ENCODE peak calls at places on chromosomes 12 and 14, in six cellular contexts. C, F, W, R, N and I are unnamed samples.

GRCh38 chr12:5565933-5566632 is 134.2 kb downstream of the NTF3 start:
- DNase-seq in C (no peak), F (no peak), W (no peak), R (no peak), N (no peak), I (no peak)

GRCh38 chr12:49260165-49260564 is 4.7 kb upstream of the TUBA1C start:
- DNase-seq in C (no peak), F (no peak), W (no peak), R (peak), N (peak), I (no peak)

GRCh38 chr14:93974833-93975232 is 1.5 kb downstream of the ASB2 start:
- DNase-seq in C (peak), F (no peak), W (no peak), R (no peak), N (no peak), I (no peak)

GRCh38 chr12:38954119-38954746 is 48.8 kb upstream of the CPNE8 start:
- DNase-seq in C (no peak), F (no peak), W (no peak), R (no peak), N (no peak), I (no peak)

GRCh38 chr12:32548691-32549412 is 130.2 kb upstream of the DNM1L start:
- DNase-seq in C (no peak), F (peak), W (peak), R (peak), N (peak), I (no peak)

GRCh38 chr14:92655372-92655771 is 93.1 kb downstream of the LGMN start:
- DNase-seq in C (no peak), F (no peak), W (no peak), R (no peak), N (no peak), I (no peak)

GRCh38 chr12:131226345-131227265 is 272.9 kb downstream of the ADGRD1 start:
- DNase-seq in C (no peak), F (no peak), W (no peak), R (no peak), N (no peak), I (no peak)

GRCh38 chr12:67541625-67541991 is 106.9 kb upstream of the DYRK2 start:
- DNase-seq in C (no peak), F (no peak), W (no peak), R (peak), N (no peak), I (no peak)

GRCh38 chr12:47881826-47882427 is 22.9 kb downstream of the VDR start:
- DNase-seq in C (peak), F (no peak), W (peak), R (peak), N (peak), I (no peak)

GRCh38 chr14:54703082-54703481 is 136.2 kb downstream of the SAMD4A start:
- DNase-seq in C (no peak), F (no peak), W (no peak), R (no peak), N (no peak), I (no peak)

GRCh38 chr12:113162102-113163029 is 12.8 kb downstream of the CFAP73 start:
- DNase-seq in C (no peak), F (no peak), W (no peak), R (no peak), N (peak), I (no peak)

GRCh38 chr12:27014859-27015729 is 910 bp upstream of the TM7SF3 start:
- DNase-seq in C (no peak), F (no peak), W (no peak), R (no peak), N (no peak), I (no peak)

GRCh38 chr12:27013606-27014084 is 539 bp downstream of the TM7SF3 start:
- DNase-seq in C (no peak), F (no peak), W (no peak), R (peak), N (peak), I (no peak)

GRCh38 chr12:27018071-27018470 is 3.9 kb upstream of the TM7SF3 start:
- DNase-seq in C (no peak), F (no peak), W (no peak), R (no peak), N (no peak), I (no peak)

GRCh38 chr12:27014085-27014858 is at the start of gene TM7SF3:
- DNase-seq in C (peak), F (peak), W (peak), R (peak), N (peak), I (peak)

GRCh38 chr12:27015730-27016076 is 1.5 kb upstream of the TM7SF3 start:
- DNase-seq in C (no peak), F (no peak), W (no peak), R (peak), N (peak), I (peak)
- TF ChIP-seq CTCF in C (peak), F (peak), W (peak), R (peak), N (no peak), I (peak)

DNA sequence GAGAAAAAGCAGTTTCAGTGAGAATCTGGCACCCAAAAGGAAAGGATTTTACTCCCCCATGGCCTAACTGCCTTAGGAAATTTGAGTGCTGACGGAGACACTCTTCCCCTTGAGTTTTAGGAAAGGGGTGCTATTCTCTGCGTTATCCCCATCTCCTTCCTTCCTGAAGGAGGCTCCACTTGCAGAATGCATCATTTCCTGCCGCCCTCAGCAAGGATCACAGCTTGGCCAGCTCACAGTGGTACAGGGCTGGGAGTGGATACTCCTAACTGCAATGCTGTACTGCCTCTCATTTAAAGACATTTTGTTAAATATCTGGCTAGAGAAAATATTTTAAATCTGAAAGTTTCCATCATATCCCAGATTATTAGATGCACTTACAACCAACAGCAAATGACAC is 33.0 kb downstream of the RDH12 start:
- DNase-seq in C (no peak), F (no peak), W (no peak), R (no peak), N (no peak), I (no peak)
- TF ChIP-seq CTCF in C (no peak), F (no peak), W (no peak), R (no peak), N (peak), I (no peak)

GRCh38 chr12:96063046-96063445 is 27.7 kb upstream of the LTA4H start:
- DNase-seq in C (no peak), F (no peak), W (no peak), R (no peak), N (peak), I (no peak)
- TF ChIP-seq CTCF in C (peak), F (no peak), W (no peak), R (peak), N (peak), I (no peak)

DNA sequence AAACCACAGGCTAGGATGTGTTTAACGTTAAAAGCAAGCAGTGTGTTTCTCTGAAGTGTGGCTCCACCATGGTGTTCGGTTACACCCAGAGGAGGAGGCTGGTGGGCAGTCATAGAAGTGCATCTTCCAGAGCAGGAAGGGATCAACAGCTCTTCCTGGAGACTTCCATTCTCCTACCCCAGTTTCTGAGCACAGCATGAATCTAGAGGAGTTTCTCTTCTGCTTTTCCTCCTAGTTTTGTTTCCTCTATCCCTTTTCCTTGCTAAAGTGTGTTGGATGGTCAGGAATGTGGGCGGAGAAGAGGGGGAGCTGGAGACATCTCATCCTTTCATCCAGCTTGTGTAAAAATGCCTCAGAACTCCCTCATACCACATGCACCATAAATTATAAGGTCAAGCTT is 3.8 kb upstream of the CKAP4 start:
- DNase-seq in C (no peak), F (no peak), W (peak), R (no peak), N (peak), I (no peak)
- TF ChIP-seq CTCF in C (no peak), F (no peak), W (no peak), R (no peak), N (peak), I (no peak)

DNA sequence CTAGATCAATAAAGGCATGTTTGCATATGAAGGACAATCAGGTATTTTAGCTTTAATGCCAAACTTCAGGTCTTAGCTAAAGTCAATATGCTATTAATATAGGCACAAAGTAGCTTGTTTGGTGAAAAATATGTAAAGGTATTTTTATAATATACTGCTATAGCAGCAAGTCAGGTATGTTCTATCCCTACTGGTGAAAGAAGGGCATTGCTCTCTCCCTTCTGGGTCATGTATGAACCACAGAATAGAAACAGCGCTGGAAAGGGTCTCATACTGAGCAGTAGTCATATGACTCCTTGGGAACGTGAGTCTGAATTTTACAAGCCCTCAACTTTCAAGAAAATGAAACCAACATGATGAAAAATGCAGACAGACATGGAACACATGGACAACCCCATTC is 314.6 kb downstream of the GRIN2B start:
- DNase-seq in C (no peak), F (no peak), W (no peak), R (no peak), N (no peak), I (no peak)
- TF ChIP-seq CTCF in C (no peak), F (no peak), W (no peak), R (peak), N (no peak), I (no peak)

GRCh38 chr12:132544173-132544468 is 54.2 kb downstream of the FBRSL1 start:
- DNase-seq in C (no peak), F (no peak), W (no peak), R (no peak), N (no peak), I (no peak)
- TF ChIP-seq CTCF in C (no peak), F (no peak), W (no peak), R (no peak), N (peak), I (no peak)

GRCh38 chr14:50109342-50109741 is 7.0 kb downstream of the VCPKMT start:
- DNase-seq in C (no peak), F (no peak), W (no peak), R (no peak), N (peak), I (no peak)
- TF ChIP-seq CTCF in C (no peak), F (no peak), W (no peak), R (peak), N (peak), I (no peak)

GRCh38 chr14:103646189-103646588 is 17.2 kb downstream of the KLC1 start:
- DNase-seq in C (no peak), F (no peak), W (no peak), R (no peak), N (no peak), I (no peak)
- TF ChIP-seq CTCF in C (no peak), F (no peak), W (no peak), R (no peak), N (no peak), I (no peak)

GRCh38 chr12:52023976-52024688 is 17.4 kb downstream of the TAMALIN start:
- DNase-seq in C (no peak), F (no peak), W (no peak), R (no peak), N (no peak), I (no peak)
- TF ChIP-seq CTCF in C (no peak), F (no peak), W (no peak), R (no peak), N (no peak), I (peak)

GRCh38 chr14:20143911-20144310 is 5.3 kb downstream of the OR4N5 start:
- DNase-seq in C (no peak), F (no peak), W (no peak), R (no peak), N (no peak), I (no peak)
- TF ChIP-seq CTCF in C (no peak), F (no peak), W (no peak), R (no peak), N (no peak), I (no peak)